ENCODE peak calls at places on chromosomes 7 and 10, in eight cellular contexts. Z is lower lobe of right lung; W is activated naive CD4-positive, alpha-beta T cell treated with anti-CD3 and anti-CD28 coated beads for 36 hours; K is mammary epithelial cell; T is stimulated activated CD4-positive, alpha-beta T cell treated with anti-CD3 and anti-CD28 coated beads, Interleukin-1b, Interleukin-23, amount 100 ng/mL, for 48 hours; V is head of caudate nucleus; F is activated CD4-positive, alpha-beta T cell treated with anti-CD3 and anti-CD28 coated beads, Interleukin-2, amount 10 ng/mL, durations not matched to agents 7 days and 5 days; X is nucleus accumbens. O is an unnamed sample.

GRCh38 chr7:36962367-36962766 is 238.1 kb upstream of the AOAH start:
- DNase-seq in W (no peak), V (no peak), Z (no peak), T (no peak), K (peak; percentile 58), F (no peak), X (no peak), O (no peak)

GRCh38 chr7:24601600-24601999 is 28.3 kb downstream of the PALS2 start:
- DNase-seq in Z (no peak), T (no peak), V (no peak), K (no peak), X (no peak), W (no peak), F (no peak), O (no peak)

GRCh38 chr7:37491919-37492694 is 43.4 kb upstream of the ELMO1 start:
- DNase-seq in K (no peak), W (no peak), X (no peak), Z (no peak), V (no peak), F (no peak), T (no peak), O (no peak)

GRCh38 chr7:92934096-92934495 is 97.7 kb upstream of the CDK6 start:
- DNase-seq in W (no peak), F (no peak), K (peak; percentile 63), T (no peak), V (no peak), X (no peak), Z (no peak), O (no peak)

GRCh38 chr7:103577059-103577458 is 131.1 kb upstream of the SLC26A5 start:
- DNase-seq in W (no peak), F (no peak), T (no peak), K (no peak), Z (no peak), V (no peak), X (no peak), O (no peak)

GRCh38 chr10:99775850-99776249 is 6.6 kb upstream of the ABCC2 start:
- DNase-seq in Z (no peak), W (no peak), F (no peak), K (peak; percentile 79), T (no peak), V (no peak), X (no peak), O (no peak)

GRCh38 chr7:134362587-134363483 is 46.1 kb upstream of the SLC35B4 start:
- DNase-seq in W (no peak), X (no peak), V (no peak), Z (no peak), K (no peak), T (no peak), F (no peak), O (no peak)

GRCh38 chr7:141280100-141280499 is 206.2 kb downstream of the TMEM178B start:
- DNase-seq in T (no peak), X (no peak), F (no peak), W (no peak), K (no peak), Z (no peak), V (no peak), O (no peak)

GRCh38 chr7:18175801-18176450 is 148.3 kb upstream of the PRPS1L1 start:
- DNase-seq in F (no peak), W (no peak), X (no peak), K (no peak), V (no peak), Z (no peak), T (no peak), O (no peak)

GRCh38 chr10:98353105-98353504 is 61.9 kb downstream of the PYROXD2 start:
- DNase-seq in F (no peak), W (no peak), Z (no peak), T (no peak), K (no peak), X (no peak), V (no peak), O (no peak)

GRCh38 chr7:7428806-7429205 is 106.9 kb downstream of the COL28A1 start:
- DNase-seq in F (no peak), T (no peak), W (no peak), K (no peak), V (no peak), X (no peak), Z (no peak), O (no peak)

GRCh38 chr10:96831200-96831866 is 765 bp upstream of the LCOR start:
- DNase-seq in T (no peak), V (no peak), Z (no peak), F (no peak), X (no peak), W (no peak), K (no peak), O (no peak)